ENCODE peak calls at places on chromosome 6, in six cellular contexts. I is B cell; O is psoas muscle; S is body of pancreas; K is stimulated activated CD4-positive, alpha-beta T cell treated with anti-CD3 and anti-CD28 coated beads, Interleukin-2, amount 100 ng/mL, for 48 hours; R is T-helper 2 cell. N is an unnamed sample.

GRCh38 chr6:51289041-51289440 is 470.4 kb downstream of the TFAP2B start:
- DNase-seq in I (no peak), O (no peak), S (no peak), K (no peak), R (no peak), N (no peak)

GRCh38 chr6:136609878-136610706 is 59.9 kb upstream of the MAP7 start:
- DNase-seq in I (no peak), O (peak; percentile 40), S (peak; percentile 23), K (no peak), R (no peak), N (no peak)

GRCh38 chr6:6176132-6176531 is 144.3 kb downstream of the F13A1 start:
- DNase-seq in I (no peak), O (no peak), S (no peak), K (no peak), R (no peak), N (no peak)

GRCh38 chr6:148771212-148771601 is 24.4 kb downstream of the UST start:
- DNase-seq in I (no peak), O (no peak), S (peak; percentile 61), K (no peak), R (no peak), N (no peak)

GRCh38 chr6:119148102-119148824 is 69.8 kb upstream of the FAM184A start:
- DNase-seq in I (no peak), O (no peak), S (peak; percentile 62), K (no peak), R (no peak), N (no peak)

GRCh38 chr6:7910654-7911344 is at the start of gene TXNDC5:
- DNase-seq in I (peak; percentile 98), O (peak; percentile 84), S (peak; percentile 87), K (peak; percentile 71), R (peak; percentile 78), N (peak; percentile 75)

GRCh38 chr6:147787407-147787806 is 278.9 kb downstream of the SAMD5 start:
- DNase-seq in I (no peak), O (no peak), S (no peak), K (no peak), R (no peak), N (no peak)

GRCh38 chr6:44921787-44922186 is 406.3 kb upstream of the RUNX2 start:
- DNase-seq in I (no peak), O (no peak), S (peak; percentile 81), K (no peak), R (no peak), N (no peak)

GRCh38 chr6:134111062-134111677 is 58.7 kb upstream of the SLC2A12 start:
- DNase-seq in I (peak; percentile 68), O (no peak), S (peak; percentile 36), K (peak; percentile 15), R (peak; percentile 75), N (peak; percentile 27)

GRCh38 chr6:162217811-162218450 is 509.6 kb downstream of the PRKN start:
- DNase-seq in I (no peak), O (no peak), S (no peak), K (no peak), R (no peak), N (no peak)

GRCh38 chr6:35500782-35501181 is 3.9 kb upstream of the TEAD3 start:
- DNase-seq in I (no peak), O (no peak), S (no peak), K (no peak), R (no peak), N (no peak)

GRCh38 chr6:24692003-24692402 is 25.1 kb downstream of the ACOT13 start:
- DNase-seq in I (no peak), O (no peak), S (no peak), K (no peak), R (no peak), N (no peak)

GRCh38 chr6:147759088-147759487 is 250.6 kb downstream of the SAMD5 start:
- DNase-seq in I (no peak), O (no peak), S (no peak), K (no peak), R (no peak), N (no peak)

GRCh38 chr6:2931970-2932748 is 29.1 kb upstream of the SERPINB9 start:
- DNase-seq in I (peak; percentile 85), O (peak; percentile 79), S (peak; percentile 89), K (peak; percentile 85), R (peak; percentile 89), N (peak; percentile 81)

GRCh38 chr6:154593122-154593521 is 82.6 kb upstream of the CNKSR3 start:
- DNase-seq in I (no peak), O (no peak), S (peak; percentile 78), K (no peak), R (no peak), N (no peak)